ENCODE peak calls at places on chromosomes 7 and 10, in four cellular contexts. M, B, I and L are unnamed samples.

GRCh38 chr7:1922071-1922869 is 252.2 kb downstream of the ELFN1 start:
- DNase-seq in M (no peak), B (peak), I (no peak), L (no peak)

GRCh38 chr10:119268871-119269506 is 61.6 kb downstream of the GRK5 start:
- DNase-seq in M (no peak), B (no peak), I (no peak), L (peak)

GRCh38 chr10:116254422-116255152 is 18.4 kb downstream of the GFRA1 start:
- DNase-seq in M (no peak), B (no peak), I (no peak), L (no peak)

GRCh38 chr7:77476871-77477270 is 60.2 kb upstream of the PTPN12 start:
- DNase-seq in M (no peak), B (no peak), I (no peak), L (no peak)

GRCh38 chr7:44307301-44307900 is 18.0 kb downstream of the CAMK2B start:
- DNase-seq in M (no peak), B (peak), I (no peak), L (no peak)

GRCh38 chr7:116316838-116317612 is 106.7 kb downstream of the TES start:
- DNase-seq in M (peak), B (no peak), I (peak), L (no peak)

GRCh38 chr10:59109826-59110225 is 66.6 kb upstream of the PHYHIPL start:
- DNase-seq in M (no peak), B (no peak), I (no peak), L (no peak)

GRCh38 chr7:99733448-99733847 is 1.5 kb downstream of the CYP3A7 start:
- DNase-seq in M (no peak), B (no peak), I (no peak), L (peak)

GRCh38 chr10:14062528-14063260 is 268.0 kb downstream of the FRMD4A start:
- DNase-seq in M (no peak), B (no peak), I (no peak), L (no peak)

GRCh38 chr10:116027355-116027754 is 245.7 kb downstream of the GFRA1 start:
- DNase-seq in M (no peak), B (no peak), I (no peak), L (no peak)

GRCh38 chr10:113854757-113855626 is 531 bp downstream of the NHLRC2 start:
- DNase-seq in M (no peak), B (no peak), I (peak), L (peak)

GRCh38 chr10:26714816-26715487 is 17.5 kb downstream of the PDSS1 start:
- DNase-seq in M (no peak), B (no peak), I (no peak), L (no peak)

GRCh38 chr7:41628926-41629325 is 74.0 kb downstream of the INHBA start:
- DNase-seq in M (no peak), B (no peak), I (no peak), L (no peak)

GRCh38 chr10:96075977-96076376 is 32.6 kb downstream of the CCNJ start:
- DNase-seq in M (no peak), B (no peak), I (no peak), L (no peak)

DNA sequence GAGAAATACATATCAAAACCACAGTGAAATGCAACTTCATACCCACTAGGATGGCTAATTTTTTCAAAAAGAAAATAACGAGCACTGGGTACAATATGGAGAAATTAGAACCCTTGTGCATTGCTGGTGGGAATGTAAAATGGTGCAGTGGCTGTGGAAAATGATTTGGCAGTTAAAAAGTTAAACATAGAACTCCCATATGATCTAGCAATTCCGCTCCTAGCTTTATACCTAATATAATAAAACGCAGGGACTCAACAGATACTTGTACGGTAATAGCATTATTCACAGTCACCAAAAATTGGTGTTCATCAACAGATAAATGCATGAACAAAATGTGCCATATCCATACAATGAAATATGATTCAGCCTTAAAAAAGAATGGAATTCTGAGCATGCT is 58.8 kb upstream of the PLPP4 start:
- DNase-seq in M (no peak), B (no peak), I (no peak), L (no peak)
- TF ChIP-seq CTCF in M (no peak), B (no peak), I (no peak), L (no peak)

GRCh38 chr10:78004215-78005026 is 24.9 kb downstream of the POLR3A start:
- DNase-seq in M (no peak), B (no peak), I (no peak), L (no peak)
- TF ChIP-seq CTCF in M (no peak), B (no peak), I (no peak), L (no peak)

GRCh38 chr7:64626083-64626469 is 39.9 kb upstream of the ZNF107 start:
- DNase-seq in M (no peak), B (no peak), I (no peak), L (no peak)

GRCh38 chr7:64619705-64620104 is 46.2 kb upstream of the ZNF107 start:
- DNase-seq in M (no peak), B (no peak), I (no peak), L (no peak)

GRCh38 chr7:64618785-64619456 is 47.0 kb upstream of the ZNF107 start:
- DNase-seq in M (no peak), B (no peak), I (no peak), L (peak)

GRCh38 chr7:64625114-64626082 is 40.5 kb upstream of the ZNF107 start:
- DNase-seq in M (no peak), B (no peak), I (no peak), L (no peak)

DNA sequence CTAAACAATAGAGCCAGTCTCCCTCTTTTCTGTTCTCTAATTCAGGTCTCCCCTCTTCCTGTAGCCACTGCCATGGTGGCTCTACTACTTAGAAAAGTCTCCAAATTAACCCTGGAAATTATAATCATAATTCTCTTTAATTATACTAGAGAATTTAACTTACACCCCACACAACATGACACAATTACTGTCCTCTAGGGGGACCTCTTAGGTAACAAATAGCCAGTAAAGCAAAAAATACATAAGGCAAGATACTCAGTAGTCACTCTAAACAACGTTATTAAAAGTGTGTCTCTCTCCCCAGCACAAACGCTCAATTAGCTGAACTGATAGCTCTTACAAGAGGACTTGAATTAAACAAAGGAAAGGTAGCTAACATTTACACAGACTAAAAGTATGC is 44.3 kb upstream of the ZNF107 start:
- DNase-seq in M (no peak), B (no peak), I (no peak), L (no peak)
- TF ChIP-seq CTCF in M (no peak), B (no peak), I (no peak), L (no peak)

GRCh38 chr7:86911703-86912102 is 147.8 kb downstream of the ELAPOR2 start:
- DNase-seq in M (no peak), B (no peak), I (no peak), L (no peak)

GRCh38 chr7:86918245-86918644 is 141.2 kb downstream of the ELAPOR2 start:
- DNase-seq in M (no peak), B (no peak), I (no peak), L (no peak)

GRCh38 chr7:86913709-86914108 is 145.7 kb downstream of the ELAPOR2 start:
- DNase-seq in M (no peak), B (no peak), I (no peak), L (no peak)

GRCh38 chr7:86916277-86916825 is 143.1 kb downstream of the ELAPOR2 start:
- DNase-seq in M (no peak), B (no peak), I (no peak), L (no peak)

GRCh38 chr7:86914468-86915054 is 144.9 kb downstream of the ELAPOR2 start:
- DNase-seq in M (no peak), B (no peak), I (no peak), L (no peak)
- TF ChIP-seq CTCF in M (peak), B (no peak), I (peak), L (peak)

GRCh38 chr7:111853231-111853990 is 291.1 kb upstream of the IMMP2L start:
- DNase-seq in M (no peak), B (no peak), I (no peak), L (no peak)
- TF ChIP-seq CTCF in M (peak), B (no peak), I (no peak), L (no peak)

GRCh38 chr7:12064716-12065115 is 146.4 kb upstream of the TMEM106B start:
- DNase-seq in M (no peak), B (no peak), I (no peak), L (no peak)

GRCh38 chr7:12066561-12066960 is 144.5 kb upstream of the TMEM106B start:
- DNase-seq in M (no peak), B (no peak), I (no peak), L (no peak)

GRCh38 chr7:12066004-12066403 is 145.1 kb upstream of the TMEM106B start:
- DNase-seq in M (no peak), B (no peak), I (no peak), L (no peak)

GRCh38 chr7:12056977-12057376 is 154.1 kb upstream of the TMEM106B start:
- DNase-seq in M (no peak), B (no peak), I (no peak), L (no peak)

GRCh38 chr7:12062062-12062461 is 149.0 kb upstream of the TMEM106B start:
- DNase-seq in M (no peak), B (no peak), I (no peak), L (no peak)
- TF ChIP-seq CTCF in M (no peak), B (no peak), I (no peak), L (peak)

GRCh38 chr7:17304926-17305325 is 6.5 kb downstream of the AHR start:
- DNase-seq in M (peak), B (no peak), I (no peak), L (no peak)

GRCh38 chr7:17305387-17306171 is 7.1 kb downstream of the AHR start:
- DNase-seq in M (no peak), B (no peak), I (no peak), L (no peak)

GRCh38 chr7:17301491-17302101 is 3.1 kb downstream of the AHR start:
- DNase-seq in M (no peak), B (no peak), I (peak), L (peak)

GRCh38 chr7:17300012-17300411 is 1.6 kb downstream of the AHR start:
- DNase-seq in M (no peak), B (no peak), I (no peak), L (no peak)

DNA sequence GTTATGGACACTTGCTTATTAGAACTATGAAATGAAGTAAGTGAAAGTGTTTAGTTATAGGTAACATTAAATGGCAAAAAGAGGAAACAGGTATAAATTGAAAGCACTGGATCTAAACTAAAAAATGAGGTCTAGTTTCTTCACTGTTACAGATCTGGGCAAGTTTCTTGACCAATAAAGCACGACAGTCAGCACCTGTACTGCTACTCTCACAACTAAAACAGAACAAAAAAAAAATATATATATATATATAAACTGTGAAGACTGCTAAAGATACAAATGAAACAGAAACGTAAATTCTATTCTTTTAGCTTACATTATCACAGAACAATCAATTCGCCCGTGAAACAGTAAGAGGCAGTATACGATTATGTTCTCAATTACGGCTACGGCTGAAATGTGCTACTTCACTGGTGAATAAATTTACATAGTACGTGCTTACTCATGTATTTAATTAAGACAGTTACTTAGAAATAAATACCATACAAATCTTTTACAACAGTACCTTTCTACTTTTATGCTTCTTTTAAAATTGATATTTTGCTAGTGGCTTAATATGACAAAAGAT is 4.2 kb downstream of the AHR start:
- DNase-seq in M (no peak), B (no peak), I (no peak), L (no peak)
- TF ChIP-seq CTCF in M (no peak), B (no peak), I (peak), L (no peak)

DNA sequence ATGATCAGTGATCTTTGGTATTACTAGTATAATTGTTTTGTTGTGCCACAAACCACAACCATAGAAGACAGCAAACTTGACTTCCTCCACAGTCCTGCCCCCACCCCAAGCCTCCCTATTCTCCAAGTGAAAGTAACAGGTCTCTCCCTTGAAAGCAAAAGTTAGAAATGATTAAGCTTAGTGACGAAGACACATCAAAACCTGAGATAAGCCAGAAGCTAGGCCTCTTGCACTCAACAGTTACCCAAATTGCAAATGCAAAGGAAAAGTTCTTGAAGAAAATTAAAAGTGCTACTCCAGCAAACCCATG is 7.5 kb downstream of the SAR1A start:
- DNase-seq in M (no peak), B (no peak), I (no peak), L (no peak)
- TF ChIP-seq CTCF in M (no peak), B (no peak), I (no peak), L (no peak)

GRCh38 chr7:38335490-38336135 is 62.2 kb upstream of the TARP start:
- DNase-seq in M (peak), B (peak), I (peak), L (peak)
- TF ChIP-seq CTCF in M (peak), B (peak), I (peak), L (peak)

GRCh38 chr10:32461203-32461602 is 15.3 kb downstream of the CCDC7 start:
- DNase-seq in M (no peak), B (no peak), I (no peak), L (no peak)
- TF ChIP-seq CTCF in M (no peak), B (no peak), I (no peak), L (no peak)